ENCODE peak calls at places on chromosomes 16 and 17, in ten cellular contexts. C is stimulated activated CD8-positive, alpha-beta memory T cell treated with anti-CD3 and anti-CD28 coated beads, Interleukin-4, amount 100 ng/mL, for 24 hours; P is endothelial cell; L is iris pigment epithelial cell; Y is NCI-H1105; V is stimulated activated CD4-positive, alpha-beta T cell treated with anti-CD3 and anti-CD28 coated beads, Interleukin-15, amount 100 ng/mL, for 1 hour; A is bronchial epithelial cell; Z is dermis microvascular lymphatic vessel endothelial cell; D is nucleus accumbens; K is mesenteric fat pad. T is an unnamed sample.

GRCh38 chr16:14301150-14302030 is 230.3 kb downstream of the MRTFB start:
- DNase-seq in V (no peak), C (no peak), K (no peak), Z (no peak), P (no peak), Y (no peak), D (no peak), L (no peak), A (peak; percentile 23), T (no peak)

GRCh38 chr17:57438031-57438731 is 181.9 kb downstream of the MSI2 start:
- DNase-seq in L (no peak), A (no peak), Y (no peak), K (no peak), V (no peak), P (no peak), D (no peak), C (no peak), Z (no peak), T (no peak)

GRCh38 chr16:22425847-22426246 is 51.4 kb upstream of the CDR2 start:
- DNase-seq in C (no peak), L (no peak), V (no peak), K (no peak), Z (no peak), Y (no peak), A (no peak), P (no peak), D (no peak), T (no peak)

GRCh38 chr17:5354886-5355415 is 64.5 kb downstream of the NUP88 start:
- DNase-seq in C (no peak), L (no peak), P (no peak), Y (no peak), V (no peak), Z (no peak), D (no peak), K (no peak), A (peak; percentile 68), T (no peak)

GRCh38 chr16:88792078-88792550 is 7.1 kb upstream of the PIEZO1 start:
- DNase-seq in D (no peak), Y (no peak), Z (no peak), K (no peak), A (no peak), V (no peak), P (no peak), C (no peak), L (no peak), T (no peak)

GRCh38 chr17:43839670-43840101 is 6.7 kb upstream of the MPP3 start:
- DNase-seq in V (no peak), L (no peak), D (no peak), A (peak; percentile 57), Y (peak; percentile 88), P (no peak), Z (peak; percentile 16), C (no peak), K (no peak), T (peak; percentile 92)

GRCh38 chr17:1130191-1130590 is 49.6 kb downstream of the ABR start:
- DNase-seq in P (no peak), A (no peak), Z (no peak), D (no peak), V (no peak), L (no peak), K (no peak), Y (no peak), C (no peak), T (no peak)

GRCh38 chr16:71359431-71359830 is 908 bp downstream of the CALB2 start:
- DNase-seq in Y (no peak), Z (no peak), K (no peak), D (no peak), A (no peak), V (no peak), P (no peak), L (no peak), C (no peak), T (no peak)

GRCh38 chr17:75722076-75722475 is 817 bp downstream of the ITGB4 start:
- DNase-seq in A (no peak), P (no peak), C (no peak), L (no peak), V (no peak), Z (no peak), Y (no peak), K (no peak), D (no peak), T (no peak)

GRCh38 chr16:69176033-69176780 is 10.8 kb upstream of the SNTB2 start:
- DNase-seq in D (no peak), A (no peak), K (no peak), P (no peak), V (no peak), Z (peak; percentile 29), L (peak; percentile 72), C (no peak), Y (no peak), T (no peak)

GRCh38 chr17:27345141-27345904 is 51.4 kb downstream of the WSB1 start:
- DNase-seq in V (no peak), P (peak; percentile 48), C (no peak), A (peak; percentile 74), K (no peak), D (no peak), Y (peak; percentile 81), Z (no peak), L (peak; percentile 82), T (no peak)

GRCh38 chr17:7717756-7718350 is 309 bp downstream of the DNAH2 start:
- DNase-seq in Y (peak; percentile 34), K (no peak), D (no peak), P (no peak), L (peak; percentile 52), Z (no peak), V (no peak), C (peak; percentile 19), A (no peak), T (no peak)

GRCh38 chr16:648071-648785 is 937 bp upstream of the WDR90 start:
- DNase-seq in L (no peak), V (no peak), Y (peak; percentile 17), D (no peak), P (no peak), A (peak; percentile 20), K (no peak), Z (peak; percentile 27), C (no peak), T (no peak)

GRCh38 chr17:34926661-34927060 is 34.6 kb downstream of the CCT6B start:
- DNase-seq in A (no peak), P (no peak), Y (no peak), Z (no peak), K (no peak), L (no peak), V (no peak), D (no peak), C (no peak), T (no peak)

GRCh38 chr16:12675852-12676251 is 127.8 kb downstream of the CPPED1 start:
- DNase-seq in D (no peak), V (no peak), A (no peak), L (peak; percentile 92), K (no peak), Y (no peak), P (no peak), Z (peak; percentile 84), C (no peak), T (no peak)

GRCh38 chr17:48478224-48479013 is 48.4 kb upstream of the SKAP1 start:
- DNase-seq in Y (no peak), Z (no peak), A (no peak), D (no peak), C (peak; percentile 7), P (no peak), K (no peak), V (no peak), L (no peak), T (no peak)

GRCh38 chr16:75380870-75381269 is 52.4 kb downstream of the CFDP1 start:
- DNase-seq in C (no peak), D (no peak), Y (no peak), V (no peak), A (peak; percentile 55), P (no peak), L (peak; percentile 73), K (no peak), Z (peak; percentile 88), T (no peak)

GRCh38 chr16:67943619-67944503 is at the start of gene LCAT:
- DNase-seq in D (peak; percentile 43), P (no peak), A (no peak), V (no peak), Z (no peak), C (no peak), Y (no peak), K (no peak), L (no peak), T (peak; percentile 73)

GRCh38 chr17:4573115-4573514 is 11.2 kb upstream of the SMTNL2 start:
- DNase-seq in D (no peak), Z (no peak), P (no peak), C (no peak), L (no peak), Y (no peak), A (no peak), V (no peak), K (no peak), T (no peak)

GRCh38 chr16:57150682-57151330 is 35.0 kb downstream of the PSME3IP1 start:
- DNase-seq in Z (no peak), V (no peak), C (no peak), D (no peak), L (peak; percentile 32), Y (no peak), P (no peak), A (no peak), K (no peak), T (peak; percentile 49)

GRCh38 chr17:40035162-40035559 is 19.0 kb downstream of the MED24 start:
- DNase-seq in Y (no peak), A (no peak), P (peak; percentile 85), D (no peak), L (peak; percentile 60), C (no peak), V (no peak), K (no peak), Z (peak; percentile 56), T (peak; percentile 82)

GRCh38 chr17:75270218-75270965 is 639 bp downstream of the MIF4GD start:
- DNase-seq in C (peak; percentile 43), D (no peak), A (peak; percentile 71), V (no peak), Z (peak; percentile 73), Y (no peak), P (peak; percentile 62), K (no peak), L (peak; percentile 81), T (peak; percentile 67)

GRCh38 chr16:85227262-85227923 is 115.1 kb upstream of the CIBAR2 start:
- DNase-seq in D (no peak), V (no peak), C (no peak), P (no peak), L (peak; percentile 51), K (no peak), Y (no peak), Z (no peak), A (no peak), T (no peak)

GRCh38 chr17:44348234-44348987 is 3.3 kb downstream of the GRN start:
- DNase-seq in K (no peak), Z (peak; percentile 43), C (no peak), P (no peak), L (peak; percentile 61), V (no peak), A (peak; percentile 97), D (no peak), Y (no peak), T (no peak)

GRCh38 chr17:41873559-41874292 is 8.5 kb upstream of the KLHL11 start:
- DNase-seq in D (no peak), K (no peak), C (no peak), L (no peak), P (no peak), A (no peak), V (no peak), Z (no peak), Y (no peak), T (no peak)

GRCh38 chr17:62870581-62870964 is 62.5 kb upstream of the MARCHF10 start:
- DNase-seq in V (no peak), K (no peak), P (no peak), C (no peak), A (no peak), L (no peak), Z (no peak), D (no peak), Y (no peak), T (no peak)

GRCh38 chr16:11135167-11135973 is 120.6 kb downstream of the SOCS1 start:
- DNase-seq in Z (no peak), P (no peak), L (no peak), C (no peak), V (no peak), Y (no peak), A (peak; percentile 58), D (no peak), K (peak; percentile 77), T (no peak)

GRCh38 chr16:50994995-50995394 is 156.1 kb downstream of the SALL1 start:
- DNase-seq in Y (no peak), V (no peak), A (no peak), D (no peak), K (no peak), L (no peak), Z (no peak), C (no peak), P (no peak), T (no peak)

T was measured in cerebellum.